ENCODE peak calls at places on chromosomes 7 and 10, in five cellular contexts. B, R, O, Y and C are unnamed samples.

GRCh38 chr10:110786172-110786571 is 85.6 kb upstream of the PDCD4 start:
- DNase-seq in B (no peak), O (no peak), Y (no peak), R (peak), C (no peak)

GRCh38 chr7:137592232-137592896 is 248.8 kb upstream of the PTN start:
- DNase-seq in Y (peak), O (peak), R (peak), B (peak), C (no peak)

GRCh38 chr7:23404546-23405239 is 65.6 kb downstream of the IGF2BP3 start:
- DNase-seq in O (no peak), Y (no peak), R (peak), B (no peak), C (no peak)

GRCh38 chr10:124384591-124385190 is 34.0 kb downstream of the OAT start:
- DNase-seq in B (no peak), R (no peak), O (no peak), Y (no peak), C (no peak)

GRCh38 chr7:140640060-140640611 is 477 bp downstream of the DENND2A start:
- DNase-seq in B (no peak), R (peak), O (no peak), Y (no peak), C (no peak)

GRCh38 chr7:1930381-1931065 is 260.4 kb downstream of the ELFN1 start:
- DNase-seq in Y (no peak), O (no peak), B (no peak), R (no peak), C (no peak)

GRCh38 chr7:151869968-151870918 is 6.7 kb downstream of the PRKAG2 start:
- DNase-seq in R (no peak), Y (no peak), O (no peak), B (no peak), C (no peak)

GRCh38 chr7:41881313-41882130 is 178.6 kb upstream of the INHBA start:
- DNase-seq in R (peak), B (peak), O (no peak), Y (no peak), C (peak)

GRCh38 chr7:81410471-81411117 is 359.3 kb downstream of the HGF start:
- DNase-seq in B (peak), O (peak), Y (no peak), R (no peak), C (no peak)

GRCh38 chr7:45331563-45331962 is 174.0 kb downstream of the RAMP3 start:
- DNase-seq in Y (no peak), R (no peak), B (no peak), O (no peak), C (no peak)

GRCh38 chr7:24609059-24609458 is 35.8 kb downstream of the PALS2 start:
- DNase-seq in O (no peak), B (no peak), R (peak), Y (no peak), C (no peak)

GRCh38 chr7:117133125-117133524 is 179.8 kb downstream of the ST7 start:
- DNase-seq in O (no peak), R (no peak), Y (no peak), B (no peak), C (no peak)

GRCh38 chr7:139860090-139860773 is 31.2 kb downstream of the TBXAS1 start:
- DNase-seq in B (no peak), Y (no peak), O (no peak), R (no peak), C (peak)

GRCh38 chr10:21599582-21599981 is 65.5 kb downstream of the MLLT10 start:
- DNase-seq in R (peak), B (peak), Y (no peak), O (no peak), C (no peak)

GRCh38 chr10:104040862-104041789 is 44.6 kb downstream of the COL17A1 start:
- DNase-seq in B (no peak), R (no peak), O (no peak), Y (no peak), C (no peak)

GRCh38 chr7:121076350-121077164 is 88.0 kb downstream of the CPED1 start:
- DNase-seq in O (no peak), B (no peak), R (peak), Y (peak), C (no peak)

GRCh38 chr10:73915206-73915851 is 4.4 kb downstream of the PLAU start:
- DNase-seq in O (no peak), Y (no peak), B (no peak), R (no peak), C (no peak)

GRCh38 chr10:101441539-101442455 is 87.8 kb downstream of the BTRC start:
- DNase-seq in R (peak), Y (peak), O (peak), B (peak), C (peak)

GRCh38 chr7:40230086-40230485 is 95.3 kb downstream of the SUGCT start:
- DNase-seq in Y (no peak), O (no peak), B (no peak), R (peak), C (no peak)

GRCh38 chr10:122352817-122353525 is 21.5 kb upstream of the PLEKHA1 start:
- DNase-seq in O (no peak), R (no peak), B (no peak), Y (no peak), C (no peak)

GRCh38 chr10:68075550-68076004 is 494 bp upstream of the HERC4 start:
- DNase-seq in O (no peak), B (no peak), Y (no peak), R (no peak), C (peak)

GRCh38 chr10:62934258-62934657 is 118.1 kb upstream of the EGR2 start:
- DNase-seq in B (no peak), O (no peak), R (peak), Y (no peak), C (no peak)

GRCh38 chr7:81366546-81366945 is 403.3 kb downstream of the HGF start:
- DNase-seq in B (no peak), Y (no peak), R (peak), O (no peak), C (no peak)

GRCh38 chr7:12300415-12300814 is 89.3 kb downstream of the TMEM106B start:
- DNase-seq in O (no peak), R (no peak), Y (no peak), B (peak), C (no peak)

GRCh38 chr10:4678023-4678950 is 147.7 kb upstream of the AKR1E2 start:
- DNase-seq in O (no peak), B (no peak), Y (no peak), R (peak), C (no peak)

GRCh38 chr10:71727429-71728217 is 8.0 kb upstream of the C10orf105 start:
- DNase-seq in R (no peak), O (no peak), Y (peak), B (peak), C (peak)

GRCh38 chr10:119466655-119467054 is 75.9 kb downstream of the RGS10 start:
- DNase-seq in O (no peak), B (no peak), Y (no peak), R (peak), C (no peak)

GRCh38 chr10:68804692-68805091 is 22.6 kb upstream of the STOX1 start:
- DNase-seq in B (no peak), R (no peak), O (no peak), Y (no peak), C (no peak)

GRCh38 chr7:50728184-50728583 is 54.5 kb downstream of the GRB10 start:
- DNase-seq in B (no peak), Y (no peak), R (peak), O (no peak), C (no peak)

GRCh38 chr7:141133646-141134045 is 59.8 kb downstream of the TMEM178B start:
- DNase-seq in R (no peak), B (no peak), O (no peak), Y (no peak), C (no peak)

GRCh38 chr7:33262476-33262875 is 133.1 kb downstream of the BBS9 start:
- DNase-seq in B (no peak), Y (no peak), O (no peak), R (peak), C (no peak)

GRCh38 chr7:25995893-25996529 is 156.0 kb upstream of the NFE2L3 start:
- DNase-seq in R (no peak), B (no peak), Y (no peak), O (no peak), C (no peak)

GRCh38 chr10:63665765-63666164 is 144.6 kb downstream of the REEP3 start:
- DNase-seq in R (peak), B (no peak), O (no peak), Y (no peak), C (no peak)

GRCh38 chr10:1291178-1292090 is 235.2 kb downstream of the WDR37 start:
- DNase-seq in R (no peak), O (no peak), B (no peak), Y (no peak), C (no peak)

GRCh38 chr7:44883961-44884360 is 1.4 kb downstream of the PURB start:
- DNase-seq in R (no peak), B (no peak), O (no peak), Y (no peak), C (no peak)

GRCh38 chr10:24993237-24993958 is 22.6 kb downstream of the ENKUR start:
- DNase-seq in B (no peak), R (peak), Y (no peak), O (no peak), C (no peak)

GRCh38 chr7:101606176-101606923 is 22.7 kb downstream of the MYL10 start:
- DNase-seq in R (no peak), O (no peak), B (no peak), Y (no peak), C (no peak)

GRCh38 chr7:98163704-98164478 is 47.3 kb upstream of the BHLHA15 start:
- DNase-seq in R (peak), B (no peak), Y (no peak), O (no peak), C (no peak)

GRCh38 chr7:133001727-133002126 is 80.2 kb downstream of the CHCHD3 start:
- DNase-seq in R (no peak), O (no peak), Y (no peak), B (no peak), C (no peak)

GRCh38 chr7:600935-601334 is 81.3 kb upstream of the PDGFA start:
- DNase-seq in R (no peak), B (no peak), O (no peak), Y (no peak), C (no peak)